ENCODE peak calls at places on chromosomes 1 and 21, in five cellular contexts. U is IMR-90, G is K562, F is GM12878, N is SK-N-SH. V is an unnamed sample.

GRCh38 chr1:19385869-19386591 is 73.9 kb downstream of the SLC66A1 start:
- DNase-seq in U (peak; percentile 65), G (no peak), F (no peak), N (no peak), V (no peak)

GRCh38 chr1:68301538-68301937 is 69.2 kb upstream of the WLS start:
- DNase-seq in U (peak; percentile 10), G (no peak), F (no peak), N (no peak), V (no peak)

GRCh38 chr1:95701450-95702173 is 467.6 kb downstream of the RWDD3 start:
- DNase-seq in U (no peak), G (no peak), F (no peak), N (no peak), V (no peak)

GRCh38 chr21:24272527-24272938 is 1334.7 kb downstream of the MRPL39 start:
- DNase-seq in U (no peak), G (peak; percentile 85), F (no peak), N (no peak), V (no peak)

GRCh38 chr1:99756598-99756997 is 9.8 kb downstream of the FRRS1 start:
- DNase-seq in U (peak; percentile 64), G (no peak), F (no peak), N (no peak), V (peak; percentile 2)

GRCh38 chr1:200753650-200754198 is 15.0 kb downstream of the CAMSAP2 start:
- DNase-seq in U (no peak), G (no peak), F (no peak), N (no peak), V (no peak)

GRCh38 chr1:96388421-96389310 is 332.9 kb upstream of the PTBP2 start:
- DNase-seq in U (peak; percentile 87), G (no peak), F (no peak), N (no peak), V (no peak)

GRCh38 chr1:7921766-7922165 is 18.9 kb downstream of the TNFRSF9 start:
- DNase-seq in U (peak; percentile 22), G (no peak), F (no peak), N (no peak), V (no peak)

GRCh38 chr1:236089046-236089773 is 24.3 kb upstream of the NID1 start:
- DNase-seq in U (peak; percentile 86), G (no peak), F (no peak), N (no peak), V (no peak)

GRCh38 chr1:111920221-111921024 is 69.0 kb downstream of the KCND3 start:
- DNase-seq in U (peak; percentile 5), G (peak; percentile 27), F (no peak), N (no peak), V (peak; percentile 35)

GRCh38 chr1:53442297-53442696 is 16.9 kb upstream of the DMRTB1 start:
- DNase-seq in U (peak; percentile 65), G (peak; percentile 26), F (no peak), N (no peak), V (no peak)

GRCh38 chr1:103267271-103267670 is 158.9 kb upstream of the COL11A1 start:
- DNase-seq in U (peak; percentile 47), G (no peak), F (no peak), N (no peak), V (no peak)

GRCh38 chr1:177281901-177282300 is 111.1 kb downstream of the BRINP2 start:
- DNase-seq in U (no peak), G (no peak), F (no peak), N (no peak), V (no peak)

DNA sequence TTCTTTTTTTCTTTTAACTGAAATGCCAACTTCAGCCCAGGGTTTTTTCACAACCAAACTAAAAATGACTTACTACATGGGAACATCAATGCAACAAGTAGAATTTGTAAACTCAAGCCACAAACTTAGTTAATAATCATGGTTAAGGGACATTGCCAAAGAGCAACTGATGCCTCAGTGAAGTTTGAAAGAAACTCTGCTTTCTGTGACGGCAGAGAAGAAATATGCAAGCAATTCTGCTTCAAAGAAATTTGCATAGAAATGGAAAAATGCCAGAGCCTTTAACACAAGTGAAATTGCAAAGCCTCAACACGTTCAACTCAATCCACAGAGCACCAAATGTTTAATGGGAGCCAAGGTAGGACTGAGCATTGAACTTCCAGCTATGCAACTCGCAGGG is 5.0 kb upstream of the CHD5 start:
- DNase-seq in U (peak; percentile 82), G (no peak), F (no peak), N (no peak), V (no peak)
- TF ChIP-seq RCOR1 in U (no peak), G (no peak), F (no peak), N (no peak), V (no peak)

GRCh38 chr1:163877016-163877415 is 555.3 kb downstream of the NUF2 start:
- DNase-seq in U (no peak), G (no peak), F (no peak), N (no peak), V (no peak)
- TF ChIP-seq RCOR1 in U (no peak), G (no peak), F (no peak), N (no peak), V (no peak)

DNA sequence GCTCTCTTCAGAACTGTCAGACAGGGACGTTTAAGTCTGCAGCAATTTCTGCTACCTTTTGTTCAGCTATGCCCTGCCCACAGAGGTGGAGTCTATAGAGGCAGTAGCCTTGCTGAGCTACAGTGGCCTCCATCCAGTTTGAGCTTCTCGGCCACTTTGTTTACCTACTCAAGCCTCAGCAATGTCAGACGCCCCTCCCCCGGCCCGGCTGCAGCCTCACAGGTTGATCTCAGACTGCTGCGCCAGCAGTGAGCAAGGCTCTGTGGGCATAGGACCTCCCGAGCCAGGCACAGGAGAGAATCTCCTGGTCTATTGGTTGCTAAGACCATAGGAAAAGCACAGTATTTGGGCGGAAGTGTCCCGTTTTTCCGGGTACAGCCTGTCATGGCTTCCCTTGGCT is 89.9 kb upstream of the PDC start:
- DNase-seq in U (no peak), G (no peak), F (no peak), N (no peak), V (no peak)
- TF ChIP-seq RCOR1 in U (no peak), G (no peak), F (no peak), N (no peak), V (no peak)

GRCh38 chr1:183093821-183094287 is 70.6 kb downstream of the LAMC1 start:
- DNase-seq in U (peak; percentile 82), G (no peak), F (no peak), N (no peak), V (peak; percentile 66)

GRCh38 chr1:183092350-183092749 is 69.1 kb downstream of the LAMC1 start:
- DNase-seq in U (no peak), G (no peak), F (no peak), N (no peak), V (no peak)

GRCh38 chr1:183096351-183096750 is 73.1 kb downstream of the LAMC1 start:
- DNase-seq in U (no peak), G (no peak), F (no peak), N (no peak), V (no peak)

GRCh38 chr1:183093066-183093668 is 69.9 kb downstream of the LAMC1 start:
- DNase-seq in U (no peak), G (no peak), F (no peak), N (no peak), V (no peak)

GRCh38 chr1:183094376-183094775 is 71.2 kb downstream of the LAMC1 start:
- DNase-seq in U (peak; percentile 62), G (no peak), F (no peak), N (no peak), V (no peak)
- TF ChIP-seq RCOR1 in U (no peak), G (no peak), F (no peak), N (no peak), V (no peak)

GRCh38 chr1:2819831-2820730 is 18.6 kb upstream of the TTC34 start:
- DNase-seq in U (no peak), G (no peak), F (no peak), N (no peak), V (no peak)
- TF ChIP-seq RCOR1 in U (no peak), G (no peak), F (no peak), N (no peak), V (no peak)

GRCh38 chr1:1155258-1155657 is 18.4 kb upstream of the TTLL10 start:
- DNase-seq in U (no peak), G (peak; percentile 34), F (no peak), N (no peak), V (no peak)

GRCh38 chr1:1151306-1151705 is 22.4 kb upstream of the TTLL10 start:
- DNase-seq in U (no peak), G (no peak), F (no peak), N (no peak), V (no peak)

GRCh38 chr1:1157033-1157365 is 16.7 kb upstream of the TTLL10 start:
- DNase-seq in U (no peak), G (no peak), F (no peak), N (peak; percentile 70), V (no peak)

GRCh38 chr1:1156140-1157032 is 17.3 kb upstream of the TTLL10 start:
- DNase-seq in U (no peak), G (peak; percentile 62), F (no peak), N (no peak), V (no peak)

DNA sequence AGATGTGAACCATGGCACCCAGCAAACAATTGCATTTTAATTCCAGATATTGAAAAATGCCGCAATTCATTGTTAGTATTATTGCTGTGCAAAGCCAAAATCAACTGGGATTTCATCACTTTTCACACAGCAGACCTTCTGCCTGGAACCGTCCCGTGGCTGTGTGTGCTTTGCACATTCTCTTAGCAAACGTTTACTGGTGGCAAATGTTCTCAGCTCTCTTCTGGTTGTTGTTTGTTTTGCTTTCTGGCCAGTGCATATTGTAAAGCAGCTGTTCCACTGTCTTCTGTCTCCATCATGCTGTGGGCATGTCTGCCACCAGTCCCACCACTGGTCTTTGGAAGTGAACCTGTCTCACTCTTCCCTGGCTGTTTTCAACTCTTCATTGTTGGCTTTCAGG is 19.8 kb upstream of the TTLL10 start:
- DNase-seq in U (peak; percentile 8), G (no peak), F (no peak), N (no peak), V (no peak)
- TF ChIP-seq RCOR1 in U (no peak), G (no peak), F (no peak), N (no peak), V (no peak)

GRCh38 chr1:160682983-160683886 is 28.4 kb downstream of the CD48 start:
- DNase-seq in U (no peak), G (no peak), F (no peak), N (no peak), V (no peak)
- TF ChIP-seq RCOR1 in U (no peak), G (no peak), F (no peak), N (no peak), V (no peak)

GRCh38 chr1:213983589-213984386 is 4.0 kb upstream of the PROX1 start:
- DNase-seq in U (no peak), G (no peak), F (no peak), N (no peak), V (no peak)

GRCh38 chr1:213986925-213987250 is 885 bp upstream of the PROX1 start:
- DNase-seq in U (no peak), G (no peak), F (no peak), N (no peak), V (no peak)

GRCh38 chr1:213984387-213985180 is 3.2 kb upstream of the PROX1 start:
- DNase-seq in U (no peak), G (no peak), F (no peak), N (no peak), V (no peak)

GRCh38 chr1:213986020-213986924 is 1.5 kb upstream of the PROX1 start:
- DNase-seq in U (no peak), G (no peak), F (no peak), N (no peak), V (no peak)

GRCh38 chr1:213985181-213986019 is 2.4 kb upstream of the PROX1 start:
- DNase-seq in U (no peak), G (no peak), F (no peak), N (no peak), V (no peak)
- TF ChIP-seq RCOR1 in U (no peak), G (no peak), F (no peak), N (no peak), V (no peak)